ENCODE peak calls at places on chromosomes 7 and 10, in six cellular contexts. F is kidney epithelial cell, B is GM12865, A is cardiac muscle cell, N is psoas muscle, Y is progenitor cell of endocrine pancreas. U is an unnamed sample.

GRCh38 chr7:148747274-148747673 is 48.6 kb downstream of the CUL1 start:
- DNase-seq in F (no peak), N (no peak), A (no peak), Y (peak; percentile 38), B (peak; percentile 12), U (no peak)

GRCh38 chr7:91140982-91141381 is 123.3 kb upstream of the FZD1 start:
- DNase-seq in A (no peak), B (no peak), Y (no peak), N (no peak), F (no peak), U (no peak)

GRCh38 chr7:265998-266850 is 23.7 kb upstream of the FOXL3 start:
- DNase-seq in A (no peak), N (peak; percentile 17), B (no peak), Y (no peak), F (no peak), U (no peak)

GRCh38 chr10:74227697-74228424 is 76.8 kb downstream of the ADK start:
- DNase-seq in N (no peak), F (peak; percentile 25), Y (no peak), A (peak; percentile 72), B (peak; percentile 26), U (no peak)

GRCh38 chr10:94129393-94130130 is 135.8 kb downstream of the PLCE1 start:
- DNase-seq in N (no peak), A (peak; percentile 74), Y (no peak), F (no peak), B (no peak), U (no peak)

GRCh38 chr10:1366277-1366676 is 310.1 kb downstream of the WDR37 start:
- DNase-seq in F (no peak), Y (no peak), B (no peak), A (no peak), N (no peak), U (peak; percentile 25)

GRCh38 chr10:30999084-30999712 is 32.5 kb downstream of the ZNF438 start:
- DNase-seq in N (no peak), Y (no peak), F (no peak), B (no peak), A (peak; percentile 41), U (no peak)

GRCh38 chr7:43298617-43299016 is 186.2 kb downstream of the HECW1 start:
- DNase-seq in F (no peak), B (no peak), A (no peak), Y (no peak), N (no peak), U (no peak)

GRCh38 chr7:129041142-129041928 is 13.6 kb downstream of the TNPO3 start:
- DNase-seq in A (no peak), N (no peak), F (no peak), B (peak; percentile 17), Y (no peak), U (no peak)

GRCh38 chr7:144834516-144835165 is 1.2 kb downstream of the TPK1 start:
- DNase-seq in B (peak; percentile 77), A (peak; percentile 55), Y (no peak), F (no peak), N (no peak), U (no peak)

GRCh38 chr10:120607016-120607709 is 150.1 kb downstream of the PLPP4 start:
- DNase-seq in A (peak; percentile 3), N (no peak), B (no peak), F (peak; percentile 78), Y (no peak), U (no peak)

GRCh38 chr7:156969972-156970420 is 20.5 kb downstream of the NOM1 start:
- DNase-seq in N (no peak), B (no peak), Y (no peak), F (no peak), A (peak; percentile 24), U (no peak)

GRCh38 chr10:124433461-124433860 is 14.7 kb upstream of the OAT start:
- DNase-seq in F (no peak), N (no peak), Y (no peak), B (no peak), A (no peak), U (no peak)

DNA sequence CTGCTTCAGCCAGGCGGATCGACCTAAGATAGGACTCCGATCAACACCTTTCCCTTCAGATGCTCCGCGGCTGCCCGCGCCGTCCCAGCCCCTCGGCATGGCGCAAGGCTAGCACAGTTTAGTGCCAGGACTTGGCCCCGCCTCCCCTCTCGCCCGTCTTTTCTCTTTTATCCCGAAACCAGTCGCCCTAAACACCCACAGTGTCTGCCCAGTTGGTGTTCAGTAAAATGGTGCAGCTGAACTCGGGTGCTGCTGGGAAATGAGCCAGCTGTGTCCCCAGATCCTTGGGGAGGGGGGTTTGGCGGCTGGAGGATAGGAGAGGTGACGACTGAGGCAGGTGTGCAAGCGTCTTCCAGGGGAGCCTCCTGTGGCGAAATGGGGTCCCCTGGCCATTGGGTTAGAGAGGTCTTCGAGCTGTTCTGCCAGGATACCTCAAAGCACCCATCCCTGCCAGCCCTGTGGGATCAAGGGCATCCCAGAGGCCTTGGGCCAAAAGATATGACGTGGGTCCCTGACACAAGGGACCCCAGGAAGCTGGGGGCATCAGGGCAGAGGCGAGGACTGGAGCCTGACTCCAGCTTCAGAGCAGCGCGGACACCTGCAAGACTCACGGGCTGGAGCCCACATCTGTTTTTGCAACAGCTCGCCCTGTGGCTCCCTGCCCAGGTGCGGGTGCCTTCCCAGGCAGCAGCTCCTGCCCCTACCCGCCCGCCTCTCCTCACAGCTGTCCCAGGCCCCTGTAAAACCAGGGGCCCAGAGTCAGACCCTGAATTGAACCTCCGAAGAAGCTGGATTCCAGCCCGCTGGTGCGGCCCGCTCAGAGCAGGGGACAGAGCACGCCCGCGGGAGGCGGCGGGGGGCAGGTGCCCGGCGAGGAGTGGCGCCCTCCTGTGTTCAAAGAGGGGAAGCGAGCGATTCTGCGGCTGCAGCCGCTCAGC is 88.8 kb downstream of the BEND7 start:
- DNase-seq in F (no peak), B (peak; percentile 42), A (peak; percentile 40), Y (peak; percentile 69), N (peak; percentile 52), U (peak; percentile 80)
- TF ChIP-seq CTCF in F (peak; percentile 98), B (peak; percentile 73), A (peak; percentile 85), Y (peak; percentile 98), N (peak; percentile 87), U (peak; percentile 99)

GRCh38 chr7:100247152-100247757 is 27.5 kb downstream of the PVRIG start:
- DNase-seq in N (peak; percentile 60), F (peak; percentile 73), B (no peak), A (peak; percentile 37), Y (no peak), U (peak; percentile 83)
- TF ChIP-seq CTCF in N (peak; percentile 20), F (no peak), B (no peak), A (no peak), Y (peak; percentile 33), U (peak; percentile 51)

DNA sequence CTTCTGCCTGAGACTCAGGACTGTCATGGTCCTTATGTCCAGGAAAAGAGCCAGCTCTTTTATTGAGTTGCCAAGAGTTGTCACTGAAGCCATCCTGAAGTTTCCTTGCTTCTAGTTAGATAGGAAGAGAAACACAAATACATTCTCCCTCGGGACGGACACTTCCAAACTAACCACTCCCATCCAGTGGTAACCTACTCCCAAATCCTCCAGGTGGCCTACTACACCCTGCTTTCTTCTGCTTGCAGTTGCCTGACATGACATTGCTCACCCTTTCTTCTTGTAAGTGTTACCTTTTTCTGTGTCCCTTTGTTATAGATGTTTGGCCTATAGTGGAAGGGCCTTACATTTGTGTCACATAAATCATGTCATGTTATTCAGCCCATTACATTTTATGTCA is 346.8 kb downstream of the NRG3 start:
- DNase-seq in F (no peak), Y (no peak), B (no peak), N (no peak), A (no peak), U (no peak)
- TF ChIP-seq CTCF in F (no peak), Y (no peak), B (no peak), N (no peak), A (no peak), U (no peak)

GRCh38 chr10:104612577-104613205 is 28.4 kb upstream of the SORCS3 start:
- DNase-seq in A (no peak), F (no peak), Y (no peak), N (no peak), B (no peak), U (no peak)
- TF ChIP-seq CTCF in A (no peak), F (no peak), Y (no peak), N (no peak), B (no peak), U (no peak)

DNA sequence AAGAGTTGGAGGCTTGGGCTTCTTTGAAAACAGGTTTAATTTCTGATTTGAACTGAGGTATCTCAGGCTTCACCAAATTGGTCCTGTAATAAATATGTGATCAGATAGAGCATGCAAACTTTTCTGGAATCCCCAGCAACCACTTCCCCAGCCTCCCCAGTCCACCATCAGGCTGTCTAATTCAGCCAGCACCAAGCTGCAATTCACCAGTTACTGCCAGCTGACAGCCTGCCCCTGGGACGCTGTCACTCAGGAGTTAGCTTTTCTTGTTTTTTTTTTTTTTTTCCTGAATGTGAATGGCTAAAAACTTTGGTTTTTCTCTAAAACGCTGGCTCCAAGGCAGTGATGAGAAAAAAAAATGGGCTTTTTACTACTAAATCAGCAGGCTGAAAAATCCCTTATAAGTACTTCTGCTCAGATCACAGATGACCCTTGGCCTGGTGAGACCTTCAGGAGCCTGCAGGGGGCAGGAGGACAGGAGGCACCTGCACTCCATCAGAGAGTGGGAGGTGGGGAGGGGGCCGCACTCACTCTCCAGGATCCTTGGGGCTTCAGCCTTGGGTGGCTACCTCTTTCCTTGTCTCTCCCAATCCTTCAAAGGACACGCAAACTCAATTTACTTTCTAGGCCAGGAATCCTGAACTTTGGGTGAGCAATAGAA is 349.4 kb downstream of the GATA3 start:
- DNase-seq in A (no peak), F (no peak), N (no peak), B (peak; percentile 15), Y (no peak), U (no peak)
- TF ChIP-seq CTCF in A (no peak), F (no peak), N (no peak), B (peak; percentile 12), Y (peak; percentile 52), U (peak; percentile 41)

GRCh38 chr10:26386800-26387199 is 51.3 kb upstream of the APBB1IP start:
- DNase-seq in N (no peak), Y (no peak), A (no peak), B (peak; percentile 76), F (no peak), U (no peak)

GRCh38 chr10:26389533-26389932 is 48.6 kb upstream of the APBB1IP start:
- DNase-seq in Y (no peak), B (no peak), N (no peak), A (no peak), F (no peak), U (no peak)

GRCh38 chr10:26391701-26392695 is 46.1 kb upstream of the APBB1IP start:
- DNase-seq in N (no peak), F (no peak), A (no peak), B (peak; percentile 31), Y (peak; percentile 9), U (no peak)
- TF ChIP-seq CTCF in N (no peak), F (no peak), A (no peak), B (no peak), Y (no peak), U (no peak)

GRCh38 chr7:44814956-44815355 is 18.5 kb downstream of the PPIA start:
- DNase-seq in B (no peak), Y (no peak), N (no peak), A (no peak), F (no peak), U (no peak)
- TF ChIP-seq CTCF in B (no peak), Y (no peak), N (no peak), A (no peak), F (no peak), U (no peak)

DNA sequence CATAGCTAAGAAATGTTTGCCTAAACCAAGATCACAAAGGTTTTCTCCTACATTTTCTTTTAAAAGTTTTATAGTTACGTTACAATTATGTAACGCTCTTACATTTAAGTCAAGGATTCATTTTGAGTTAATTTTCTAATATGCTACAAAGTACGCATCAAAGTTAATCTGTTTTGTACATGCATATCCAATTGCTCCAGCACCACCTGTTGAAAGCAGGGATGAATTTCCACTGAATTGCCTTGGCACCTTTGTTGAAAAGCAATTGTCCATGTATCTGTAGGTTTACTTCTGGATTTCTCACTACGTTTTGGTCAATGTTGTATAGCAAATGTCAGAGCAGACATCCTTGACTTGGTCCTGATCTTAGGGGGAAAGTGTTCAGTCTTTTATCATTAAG is 59.6 kb downstream of the NEUROG3 start:
- DNase-seq in B (no peak), Y (no peak), N (no peak), A (no peak), F (no peak), U (no peak)
- TF ChIP-seq CTCF in B (no peak), Y (no peak), N (no peak), A (no peak), F (no peak), U (no peak)